ENCODE peak calls at places on chromosome 13, in nine cellular contexts. One of them, this sample, is unnamed.
A peak's percentile ranks its signal among the peaks of the same experiment; 100 is the strongest.

GRCh38 chr13:113777311-113778260 is 18.6 kb downstream of the TMEM255B start:
- DNase-seq in activated T-cell treated with anti-CD3 and anti-CD28 coated beads for 48 hours: no peak
- DNase-seq in AG09319: no peak
- DNase-seq in hypothalamus: no peak
- DNase-seq in fibroblast of mammary gland: peak; percentile 22
- DNase-seq in T-cell: no peak
- DNase-seq in amygdala: no peak
- DNase-seq in GOT3: no peak
- DNase-seq in amniotic epithelial cell: peak; percentile 27
- DNase-seq in this sample: no peak

GRCh38 chr13:27117947-27118346 is 53.7 kb downstream of the USP12 start:
- DNase-seq in activated T-cell treated with anti-CD3 and anti-CD28 coated beads for 48 hours: no peak
- DNase-seq in AG09319: no peak
- DNase-seq in hypothalamus: no peak
- DNase-seq in fibroblast of mammary gland: no peak
- DNase-seq in T-cell: no peak
- DNase-seq in amygdala: no peak
- DNase-seq in GOT3: no peak
- DNase-seq in amniotic epithelial cell: no peak
- DNase-seq in this sample: no peak

GRCh38 chr13:79659161-79659560 is 178.2 kb downstream of the NDFIP2 start:
- DNase-seq in activated T-cell treated with anti-CD3 and anti-CD28 coated beads for 48 hours: no peak
- DNase-seq in AG09319: no peak
- DNase-seq in hypothalamus: no peak
- DNase-seq in fibroblast of mammary gland: peak; percentile 36
- DNase-seq in T-cell: no peak
- DNase-seq in amygdala: no peak
- DNase-seq in GOT3: no peak
- DNase-seq in amniotic epithelial cell: peak; percentile 74
- DNase-seq in this sample: no peak

GRCh38 chr13:74251778-74252519 is 117.7 kb upstream of the KLF12 start:
- DNase-seq in activated T-cell treated with anti-CD3 and anti-CD28 coated beads for 48 hours: no peak
- DNase-seq in AG09319: no peak
- DNase-seq in hypothalamus: no peak
- DNase-seq in fibroblast of mammary gland: peak; percentile 86
- DNase-seq in T-cell: no peak
- DNase-seq in amygdala: no peak
- DNase-seq in GOT3: no peak
- DNase-seq in amniotic epithelial cell: peak; percentile 7
- DNase-seq in this sample: no peak

GRCh38 chr13:108681986-108682562 is 52.7 kb downstream of the MYO16 start:
- DNase-seq in activated T-cell treated with anti-CD3 and anti-CD28 coated beads for 48 hours: no peak
- DNase-seq in AG09319: no peak
- DNase-seq in hypothalamus: no peak
- DNase-seq in fibroblast of mammary gland: no peak
- DNase-seq in T-cell: no peak
- DNase-seq in amygdala: no peak
- DNase-seq in GOT3: no peak
- DNase-seq in amniotic epithelial cell: peak; percentile 14
- DNase-seq in this sample: no peak

GRCh38 chr13:77028202-77028601 is 1.2 kb upstream of the FBXL3 start:
- DNase-seq in activated T-cell treated with anti-CD3 and anti-CD28 coated beads for 48 hours: no peak
- DNase-seq in AG09319: no peak
- DNase-seq in hypothalamus: no peak
- DNase-seq in fibroblast of mammary gland: peak; percentile 75
- DNase-seq in T-cell: no peak
- DNase-seq in amygdala: no peak
- DNase-seq in GOT3: no peak
- DNase-seq in amniotic epithelial cell: no peak
- DNase-seq in this sample: no peak

GRCh38 chr13:111531505-111531904 is 211.1 kb downstream of the TEX29 start:
- DNase-seq in activated T-cell treated with anti-CD3 and anti-CD28 coated beads for 48 hours: no peak
- DNase-seq in AG09319: no peak
- DNase-seq in hypothalamus: no peak
- DNase-seq in fibroblast of mammary gland: peak; percentile 3
- DNase-seq in T-cell: no peak
- DNase-seq in amygdala: peak; percentile 19
- DNase-seq in GOT3: no peak
- DNase-seq in amniotic epithelial cell: no peak
- DNase-seq in this sample: peak; percentile 65

GRCh38 chr13:44865722-44866484 is 123.4 kb downstream of the NUFIP1 start:
- DNase-seq in activated T-cell treated with anti-CD3 and anti-CD28 coated beads for 48 hours: no peak
- DNase-seq in AG09319: no peak
- DNase-seq in hypothalamus: no peak
- DNase-seq in fibroblast of mammary gland: no peak
- DNase-seq in T-cell: no peak
- DNase-seq in amygdala: no peak
- DNase-seq in GOT3: no peak
- DNase-seq in amniotic epithelial cell: no peak
- DNase-seq in this sample: no peak

GRCh38 chr13:25529425-25529824 is 157.7 kb downstream of the ATP8A2 start:
- DNase-seq in activated T-cell treated with anti-CD3 and anti-CD28 coated beads for 48 hours: no peak
- DNase-seq in AG09319: no peak
- DNase-seq in hypothalamus: no peak
- DNase-seq in fibroblast of mammary gland: no peak
- DNase-seq in T-cell: no peak
- DNase-seq in amygdala: no peak
- DNase-seq in GOT3: no peak
- DNase-seq in amniotic epithelial cell: no peak
- DNase-seq in this sample: no peak

GRCh38 chr13:110312669-110313031 is 5.6 kb downstream of the COL4A2 start:
- DNase-seq in activated T-cell treated with anti-CD3 and anti-CD28 coated beads for 48 hours: no peak
- DNase-seq in AG09319: no peak
- DNase-seq in hypothalamus: no peak
- DNase-seq in fibroblast of mammary gland: peak; percentile 73
- DNase-seq in T-cell: no peak
- DNase-seq in amygdala: no peak
- DNase-seq in GOT3: no peak
- DNase-seq in amniotic epithelial cell: peak; percentile 99
- DNase-seq in this sample: no peak

This sample was measured in putamen.